ENCODE peak calls at places on chromosomes 3 and 15, in four cellular contexts. N, X, Y and A are unnamed samples.
A peak's percentile ranks its signal among the peaks of the same experiment; 100 is the strongest.

GRCh38 chr3:65245133-65246076 is 557.6 kb upstream of the ADAMTS9 start:
- DNase-seq in N (no peak), X (no peak), Y (no peak), A (no peak)

GRCh38 chr3:151788401-151788800 is 25.5 kb upstream of the AADAC start:
- DNase-seq in Y (no peak), N (no peak), X (no peak), A (no peak)

GRCh38 chr3:192817053-192817452 is 89.7 kb upstream of the FGF12 start:
- DNase-seq in N (peak; percentile 31), Y (no peak), X (no peak), A (no peak)

GRCh38 chr3:185318136-185318535 is 44.8 kb upstream of the MAP3K13 start:
- DNase-seq in Y (peak; percentile 76), N (no peak), X (no peak), A (no peak)

GRCh38 chr3:6492306-6492705 is 368.6 kb upstream of the GRM7 start:
- DNase-seq in Y (no peak), X (no peak), N (no peak), A (no peak)

GRCh38 chr3:8994226-8994625 is 31.0 kb upstream of the RAD18 start:
- DNase-seq in X (no peak), N (no peak), Y (no peak), A (no peak)

GRCh38 chr3:124276863-124277515 is 285.1 kb upstream of the ROPN1 start:
- DNase-seq in Y (no peak), X (peak; percentile 38), N (no peak), A (no peak)

GRCh38 chr15:96324192-96324895 is 6.2 kb upstream of the NR2F2 start:
- DNase-seq in Y (no peak), X (peak; percentile 71), N (no peak), A (peak; percentile 23)

GRCh38 chr15:98514034-98514622 is 134.2 kb upstream of the IGF1R start:
- DNase-seq in X (no peak), Y (no peak), N (no peak), A (no peak)

GRCh38 chr3:108102420-108103039 is 11.7 kb upstream of the CD47 start:
- DNase-seq in N (no peak), X (no peak), Y (no peak), A (no peak)

GRCh38 chr3:182487048-182487447 is 306.3 kb upstream of the ATP11B start:
- DNase-seq in Y (no peak), X (no peak), N (no peak), A (no peak)

GRCh38 chr15:69253156-69253555 is 45.6 kb upstream of the PAQR5 start:
- DNase-seq in X (no peak), N (no peak), Y (peak; percentile 48), A (no peak)

GRCh38 chr3:102169915-102170479 is 264.8 kb upstream of the ZPLD1 start:
- DNase-seq in Y (no peak), N (no peak), X (no peak), A (no peak)

GRCh38 chr3:126355777-126356372 is 1.3 kb downstream of the KLF15 start:
- DNase-seq in N (peak; percentile 13), Y (no peak), X (peak; percentile 97), A (peak; percentile 79)

GRCh38 chr3:183613366-183614293 is 21.8 kb upstream of the KLHL24 start:
- DNase-seq in X (no peak), Y (no peak), N (no peak), A (no peak)

GRCh38 chr3:109607897-109608296 is 270.6 kb upstream of the DPPA4 start:
- DNase-seq in Y (no peak), N (no peak), X (no peak), A (no peak)

GRCh38 chr3:177493091-177493490 is 295.8 kb upstream of the TBL1XR1 start:
- DNase-seq in Y (no peak), N (no peak), X (no peak), A (no peak)

GRCh38 chr3:72591522-72592421 is 256.5 kb downstream of the SHQ1 start:
- DNase-seq in N (no peak), Y (peak; percentile 42), X (peak; percentile 40), A (peak; percentile 42)

GRCh38 chr3:109687626-109688025 is 350.3 kb upstream of the DPPA4 start:
- DNase-seq in Y (no peak), N (no peak), X (no peak), A (no peak)

GRCh38 chr15:66876731-66877545 is 174.9 kb downstream of the SMAD6 start:
- DNase-seq in N (no peak), X (no peak), Y (no peak), A (no peak)

GRCh38 chr3:23739536-23739935 is 66.2 kb upstream of the UBE2E1 start:
- DNase-seq in X (no peak), N (no peak), Y (no peak), A (no peak)

GRCh38 chr3:179260949-179261765 is 10.2 kb upstream of the KCNMB3 start:
- DNase-seq in Y (peak; percentile 54), X (peak; percentile 16), N (peak; percentile 69), A (peak; percentile 50)

GRCh38 chr3:140499114-140499757 is 178.6 kb upstream of the TRIM42 start:
- DNase-seq in N (no peak), X (no peak), Y (peak; percentile 13), A (no peak)

GRCh38 chr3:188832961-188833615 is 338.7 kb upstream of the TPRG1 start:
- DNase-seq in Y (no peak), N (no peak), X (peak; percentile 26), A (no peak)

GRCh38 chr15:38275951-38276350 is 23.3 kb downstream of the SPRED1 start:
- DNase-seq in Y (no peak), N (no peak), X (no peak), A (no peak)

GRCh38 chr3:58776231-58776630 is 109.7 kb upstream of the FAM3D start:
- DNase-seq in X (no peak), Y (peak; percentile 7), N (no peak), A (no peak)
- TF ChIP-seq CTCF in X (no peak), Y (no peak), N (no peak), A (no peak)

DNA sequence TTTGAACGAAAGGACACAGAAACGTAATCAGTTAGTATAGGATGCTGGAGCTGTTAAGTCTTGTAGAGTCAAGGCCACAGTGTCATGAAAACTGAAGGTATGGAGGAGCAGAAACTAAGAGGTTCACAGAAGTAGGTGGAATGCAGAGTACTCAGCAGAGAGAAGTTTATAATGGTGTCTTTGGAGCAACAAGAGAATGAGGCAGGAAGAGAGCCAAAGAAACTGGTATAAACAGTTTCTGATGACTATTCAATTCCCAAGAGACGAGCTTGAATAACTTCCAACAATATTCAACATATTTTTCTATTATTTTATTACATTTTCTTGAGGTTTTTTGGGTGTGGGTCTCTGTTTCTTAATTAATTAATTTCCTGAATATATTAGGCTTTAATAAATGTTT is 29.6 kb downstream of the GALK2 start:
- DNase-seq in N (no peak), X (no peak), Y (no peak), A (no peak)
- TF ChIP-seq CTCF in N (no peak), X (no peak), Y (no peak), A (no peak)

GRCh38 chr3:78907367-78907766 is 860.4 kb downstream of the ROBO1 start:
- DNase-seq in Y (no peak), X (no peak), N (no peak), A (no peak)
- TF ChIP-seq CTCF in Y (no peak), X (no peak), N (no peak), A (no peak)

DNA sequence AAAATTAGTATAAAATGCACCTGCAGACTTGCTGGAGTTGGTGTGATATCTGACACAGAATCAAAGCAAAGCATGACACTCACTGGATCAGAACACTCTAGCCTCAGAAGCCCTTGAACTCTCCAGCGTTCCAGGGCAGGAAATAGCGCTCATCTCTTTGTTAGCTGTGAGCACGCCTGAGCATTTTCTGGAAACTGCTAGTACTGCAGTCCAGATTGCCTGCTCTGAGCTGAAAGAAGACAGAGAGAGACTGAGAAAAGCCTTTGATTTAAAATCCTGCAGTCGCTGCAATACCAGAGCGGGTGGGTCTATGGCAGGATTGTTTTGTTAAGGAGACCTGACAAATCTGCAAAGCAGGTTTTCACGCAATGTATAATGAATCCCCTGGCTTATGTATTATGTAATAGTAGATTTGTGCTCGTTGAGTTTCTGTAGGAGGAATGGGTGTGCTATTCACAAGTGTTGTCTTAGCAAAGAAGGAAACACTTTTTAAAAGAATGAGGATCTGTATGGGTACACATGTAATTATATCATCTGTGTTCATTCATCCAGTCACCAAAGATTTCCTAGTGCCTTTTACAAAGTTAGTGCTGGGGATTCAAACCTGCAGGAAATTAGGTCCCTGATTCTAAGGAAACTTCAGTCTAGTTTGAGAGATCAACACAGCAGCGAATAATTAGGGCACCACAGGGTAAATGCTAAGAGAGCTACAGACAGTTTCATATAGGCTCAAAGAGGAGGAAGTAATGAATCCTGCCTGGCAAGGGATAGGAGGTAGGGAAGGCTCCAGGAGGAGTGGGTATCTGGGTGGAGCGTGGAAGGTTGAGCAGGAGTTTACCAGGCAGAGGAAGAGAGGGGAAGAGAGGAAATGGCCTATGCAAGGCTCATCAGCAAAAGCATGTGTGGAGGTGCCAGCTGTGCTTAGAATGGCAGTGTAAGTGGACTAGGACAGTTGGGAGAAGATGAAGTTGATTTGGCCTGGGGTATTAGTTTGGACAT is 26.1 kb upstream of the MGLL start:
- DNase-seq in N (no peak), X (peak; percentile 21), Y (no peak), A (no peak)
- TF ChIP-seq CTCF in N (no peak), X (no peak), Y (no peak), A (no peak)

GRCh38 chr15:29969587-29970401 is 113.0 kb upstream of the GOLGA8J start:
- DNase-seq in X (no peak), N (no peak), Y (no peak), A (no peak)

GRCh38 chr15:29972051-29972450 is 110.7 kb upstream of the GOLGA8J start:
- DNase-seq in Y (no peak), N (no peak), X (no peak), A (no peak)

GRCh38 chr15:29970402-29970695 is 112.4 kb upstream of the GOLGA8J start:
- DNase-seq in N (no peak), Y (peak; percentile 21), X (no peak), A (no peak)

GRCh38 chr15:29962404-29962803 is 120.4 kb upstream of the GOLGA8J start:
- DNase-seq in Y (no peak), X (no peak), N (no peak), A (no peak)

GRCh38 chr15:29968099-29968892 is 114.5 kb upstream of the GOLGA8J start:
- DNase-seq in Y (peak; percentile 35), N (no peak), X (no peak), A (peak; percentile 14)
- TF ChIP-seq CTCF in Y (no peak), N (no peak), X (no peak), A (no peak)

GRCh38 chr3:186532641-186533072 is 11.5 kb downstream of the CRYGS start:
- DNase-seq in Y (no peak), N (peak; percentile 39), X (no peak), A (peak; percentile 26)

GRCh38 chr3:186530415-186530814 is 13.8 kb downstream of the CRYGS start:
- DNase-seq in X (no peak), N (peak; percentile 43), Y (no peak), A (no peak)

GRCh38 chr3:186525369-186526255 is 18.6 kb downstream of the CRYGS start:
- DNase-seq in X (no peak), N (no peak), Y (no peak), A (no peak)

GRCh38 chr3:186526256-186526606 is 17.9 kb downstream of the CRYGS start:
- DNase-seq in N (peak; percentile 40), Y (no peak), X (no peak), A (no peak)

GRCh38 chr3:186529204-186529999 is 14.8 kb downstream of the CRYGS start:
- DNase-seq in X (no peak), N (no peak), Y (no peak), A (no peak)
- TF ChIP-seq CTCF in X (no peak), N (peak; percentile 19), Y (no peak), A (no peak)